ENCODE peak calls at places on chromosomes 3 and 15, in six cellular contexts. A, V, K, P, B and I are unnamed samples.

GRCh38 chr3:126121632-126122031 is 37.7 kb upstream of the SLC41A3 start:
- DNase-seq in A (no peak), V (no peak), K (no peak), P (no peak), B (no peak), I (no peak)

GRCh38 chr15:55737373-55737772 is 5.6 kb downstream of the PRTG start:
- DNase-seq in A (peak; percentile 71), V (no peak), K (no peak), P (no peak), B (no peak), I (no peak)

GRCh38 chr3:190345027-190345821 is 23.0 kb upstream of the CLDN1 start:
- DNase-seq in A (peak; percentile 97), V (no peak), K (peak; percentile 39), P (peak; percentile 99), B (peak; percentile 95), I (no peak)

GRCh38 chr15:31216210-31216911 is 110.3 kb upstream of the KLF13 start:
- DNase-seq in A (peak; percentile 24), V (peak; percentile 65), K (peak; percentile 97), P (peak; percentile 53), B (peak; percentile 62), I (no peak)

GRCh38 chr3:194364652-194365434 is 4.7 kb downstream of the LRRC15 start:
- DNase-seq in A (peak; percentile 87), V (peak; percentile 3), K (peak; percentile 58), P (no peak), B (no peak), I (no peak)

GRCh38 chr3:156978471-156978961 is 152.4 kb downstream of the LEKR1 start:
- DNase-seq in A (no peak), V (no peak), K (no peak), P (no peak), B (no peak), I (no peak)

GRCh38 chr3:33456756-33457155 is 16.6 kb upstream of the UBP1 start:
- DNase-seq in A (no peak), V (no peak), K (no peak), P (no peak), B (no peak), I (no peak)

GRCh38 chr15:29470794-29471193 is 201.2 kb upstream of the NSMCE3 start:
- DNase-seq in A (no peak), V (no peak), K (no peak), P (peak; percentile 77), B (peak; percentile 91), I (no peak)

GRCh38 chr15:65796610-65797012 is 4.5 kb upstream of the DENND4A start:
- DNase-seq in A (peak; percentile 77), V (no peak), K (no peak), P (peak; percentile 98), B (peak; percentile 68), I (no peak)

GRCh38 chr15:94638183-94638582 is 406.8 kb downstream of the MCTP2 start:
- DNase-seq in A (no peak), V (no peak), K (no peak), P (no peak), B (no peak), I (no peak)

GRCh38 chr15:53831907-53832793 is 72.7 kb upstream of the WDR72 start:
- DNase-seq in A (no peak), V (no peak), K (no peak), P (no peak), B (no peak), I (no peak)

GRCh38 chr3:47176582-47176981 is 12.7 kb upstream of the SETD2 start:
- DNase-seq in A (no peak), V (no peak), K (no peak), P (no peak), B (no peak), I (no peak)

GRCh38 chr3:153980252-153980590 is 141.0 kb upstream of the ARHGEF26 start:
- DNase-seq in A (no peak), V (no peak), K (no peak), P (peak; percentile 75), B (peak; percentile 51), I (no peak)

GRCh38 chr15:67186226-67186649 is 68.2 kb downstream of the AAGAB start:
- DNase-seq in A (no peak), V (no peak), K (peak; percentile 87), P (no peak), B (no peak), I (no peak)

GRCh38 chr15:40830884-40831283 is 2.4 kb upstream of the PPP1R14D start:
- DNase-seq in A (no peak), V (no peak), K (no peak), P (no peak), B (no peak), I (no peak)

GRCh38 chr15:39304201-39304841 is 276.6 kb upstream of the THBS1 start:
- DNase-seq in A (peak; percentile 90), V (peak; percentile 0), K (no peak), P (peak; percentile 77), B (no peak), I (no peak)

GRCh38 chr3:30611613-30612421 is 5.4 kb downstream of the TGFBR2 start:
- DNase-seq in A (peak; percentile 83), V (no peak), K (no peak), P (peak; percentile 86), B (peak; percentile 84), I (no peak)

GRCh38 chr3:126121074-126121473 is 37.1 kb upstream of the SLC41A3 start:
- DNase-seq in A (no peak), V (no peak), K (no peak), P (no peak), B (no peak), I (no peak)

GRCh38 chr15:39279331-39279730 is 301.5 kb upstream of the THBS1 start:
- DNase-seq in A (peak; percentile 57), V (no peak), K (no peak), P (no peak), B (no peak), I (no peak)

GRCh38 chr3:94083261-94083660 is 20.4 kb downstream of the NSUN3 start:
- DNase-seq in A (no peak), V (no peak), K (no peak), P (no peak), B (no peak), I (no peak)

GRCh38 chr3:30146978-30147377 is 459.4 kb upstream of the TGFBR2 start:
- DNase-seq in A (peak; percentile 25), V (no peak), K (no peak), P (no peak), B (no peak), I (no peak)

GRCh38 chr15:25710184-25710583 is 152.9 kb downstream of the ATP10A start:
- DNase-seq in A (no peak), V (no peak), K (peak; percentile 73), P (no peak), B (peak; percentile 52), I (no peak)

GRCh38 chr3:63995056-63995576 is 28.2 kb downstream of the PSMD6 start:
- DNase-seq in A (no peak), V (no peak), K (no peak), P (no peak), B (no peak), I (no peak)

GRCh38 chr15:35740761-35741160 is 194.8 kb upstream of the DPH6 start:
- DNase-seq in A (peak; percentile 52), V (no peak), K (no peak), P (no peak), B (no peak), I (no peak)

GRCh38 chr3:185423178-185423577 is 60.2 kb downstream of the MAP3K13 start:
- DNase-seq in A (peak; percentile 43), V (no peak), K (no peak), P (peak; percentile 60), B (peak; percentile 24), I (no peak)

GRCh38 chr3:39361252-39361927 is 21.8 kb upstream of the SLC25A38 start:
- DNase-seq in A (no peak), V (no peak), K (no peak), P (peak; percentile 43), B (no peak), I (no peak)

GRCh38 chr3:124161453-124161852 is 169.5 kb upstream of the ROPN1 start:
- DNase-seq in A (no peak), V (no peak), K (no peak), P (no peak), B (no peak), I (no peak)

GRCh38 chr3:124745092-124745491 is 14.8 kb downstream of the UMPS start:
- DNase-seq in A (no peak), V (no peak), K (no peak), P (peak; percentile 47), B (no peak), I (no peak)

GRCh38 chr3:86244897-86245296 is 746.1 kb downstream of the VGLL3 start:
- DNase-seq in A (no peak), V (no peak), K (no peak), P (no peak), B (no peak), I (no peak)

GRCh38 chr3:25556504-25556903 is 108.2 kb downstream of the TOP2B start:
- DNase-seq in A (no peak), V (no peak), K (no peak), P (no peak), B (no peak), I (no peak)

GRCh38 chr3:9777695-9778023 is 7.9 kb upstream of the CAMK1 start:
- DNase-seq in A (no peak), V (peak; percentile 29), K (no peak), P (no peak), B (no peak), I (no peak)

GRCh38 chr3:71142440-71143161 is 440.9 kb downstream of the FOXP1 start:
- DNase-seq in A (no peak), V (no peak), K (no peak), P (no peak), B (no peak), I (no peak)